ENCODE peak calls at places on chromosomes 13 and 19, in four cellular contexts. X is Calu3; F is GDM1; S is activated CD4-positive, alpha-beta T cell treated with anti-CD3 and anti-CD28 coated beads, Interleukin-2, amount 50 U/mL, for 24 hours. Q is an unnamed sample.

GRCh38 chr13:84279166-84279565 is 396.9 kb upstream of the SLITRK1 start:
- DNase-seq in S (no peak), X (no peak), F (no peak), Q (no peak)

GRCh38 chr13:31923134-31923763 is 108.3 kb upstream of the FRY start:
- DNase-seq in X (no peak), F (no peak), S (no peak), Q (no peak)

GRCh38 chr13:79780240-79780639 is 299.3 kb downstream of the NDFIP2 start:
- DNase-seq in F (no peak), X (no peak), S (no peak), Q (no peak)

GRCh38 chr19:10260141-10260584 is 8.1 kb downstream of the MRPL4 start:
- DNase-seq in S (peak; percentile 59), F (no peak), X (peak; percentile 67), Q (no peak)

GRCh38 chr13:73578251-73578875 is 519.6 kb downstream of the KLF5 start:
- DNase-seq in S (no peak), F (no peak), X (no peak), Q (no peak)

GRCh38 chr19:18906605-18907519 is 10.9 kb upstream of the CERS1 start:
- DNase-seq in F (no peak), X (no peak), S (no peak), Q (no peak)

GRCh38 chr19:2167896-2168618 is 4.3 kb downstream of the DOT1L start:
- DNase-seq in X (no peak), F (peak; percentile 81), S (no peak), Q (peak; percentile 86)

GRCh38 chr19:51043497-51043896 is 8.7 kb upstream of the KLK12 start:
- DNase-seq in X (no peak), S (no peak), F (no peak), Q (no peak)

GRCh38 chr13:100666124-100666523 is 8.5 kb downstream of the TMTC4 start:
- DNase-seq in F (no peak), S (no peak), X (no peak), Q (no peak)

GRCh38 chr19:38274734-38275133 is 10.4 kb downstream of the SPINT2 start:
- DNase-seq in F (no peak), X (no peak), S (no peak), Q (no peak)

GRCh38 chr19:2529473-2529918 is 53.6 kb downstream of the GADD45B start:
- DNase-seq in F (no peak), S (no peak), X (peak; percentile 53), Q (no peak)

GRCh38 chr19:15337202-15337601 is 4.9 kb upstream of the BRD4 start:
- DNase-seq in S (no peak), X (no peak), F (no peak), Q (no peak)

GRCh38 chr13:98632971-98633370 is 56.1 kb upstream of the STK24 start:
- DNase-seq in S (no peak), F (peak; percentile 50), X (no peak), Q (no peak)